ENCODE peak calls at places on chromosomes 2 and 18, in seven cellular contexts. E, U, R, N, D, T and P are unnamed samples.
A peak's percentile ranks its signal among the peaks of the same experiment; 100 is the strongest.

GRCh38 chr2:239087041-239087710 is 239.3 kb downstream of the TWIST2 start:
- DNase-seq in E (no peak), U (no peak), R (no peak), N (peak; percentile 18), D (no peak), T (no peak), P (no peak)

GRCh38 chr18:48983793-48984437 is 33.1 kb upstream of the SMAD7 start:
- DNase-seq in E (peak; percentile 32), U (no peak), R (no peak), N (no peak), D (no peak), T (no peak), P (no peak)

GRCh38 chr2:1956520-1957289 is 212.4 kb upstream of the PXDN start:
- DNase-seq in E (no peak), U (no peak), R (no peak), N (no peak), D (no peak), T (no peak), P (no peak)

GRCh38 chr2:177254433-177255226 is 9.9 kb downstream of the NFE2L2 start:
- DNase-seq in E (peak; percentile 81), U (no peak), R (no peak), N (no peak), D (peak; percentile 50), T (no peak), P (no peak)

GRCh38 chr2:6977095-6977777 is 60.0 kb downstream of the RNF144A start:
- DNase-seq in E (no peak), U (no peak), R (no peak), N (peak; percentile 40), D (no peak), T (no peak), P (no peak)

GRCh38 chr2:239324456-239324855 is 76.4 kb downstream of the HDAC4 start:
- DNase-seq in E (no peak), U (no peak), R (no peak), N (no peak), D (no peak), T (no peak), P (no peak)

GRCh38 chr18:48407358-48407757 is 1.8 kb downstream of the ZBTB7C start:
- DNase-seq in E (no peak), U (no peak), R (no peak), N (no peak), D (no peak), T (no peak), P (no peak)

GRCh38 chr2:56133931-56134629 is 49.7 kb upstream of the CCDC85A start:
- DNase-seq in E (no peak), U (no peak), R (no peak), N (no peak), D (no peak), T (no peak), P (no peak)

GRCh38 chr2:240818543-240819403 is 1.2 kb downstream of the KIF1A start:
- DNase-seq in E (peak; percentile 50), U (no peak), R (no peak), N (no peak), D (peak; percentile 16), T (no peak), P (no peak)

GRCh38 chr2:113370478-113371091 is 66.9 kb upstream of the ZNG1B start:
- DNase-seq in E (peak; percentile 83), U (peak; percentile 70), R (peak; percentile 37), N (peak; percentile 83), D (peak; percentile 58), T (peak; percentile 30), P (peak; percentile 37)

GRCh38 chr2:127105656-127106456 is 1.1 kb downstream of the BIN1 start:
- DNase-seq in E (peak; percentile 21), U (peak; percentile 73), R (no peak), N (peak; percentile 69), D (peak; percentile 48), T (no peak), P (no peak)

GRCh38 chr2:188495990-188496431 is 204.3 kb downstream of the GULP1 start:
- DNase-seq in E (no peak), U (peak; percentile 90), R (peak; percentile 31), N (peak; percentile 57), D (no peak), T (peak; percentile 23), P (no peak)

GRCh38 chr2:225010804-225011203 is 31.5 kb downstream of the DOCK10 start:
- DNase-seq in E (no peak), U (peak; percentile 57), R (no peak), N (peak; percentile 72), D (no peak), T (peak; percentile 12), P (no peak)

GRCh38 chr18:68769423-68769822 is 28.5 kb upstream of the CCDC102B start:
- DNase-seq in E (no peak), U (no peak), R (peak; percentile 39), N (peak; percentile 68), D (no peak), T (peak; percentile 59), P (no peak)

GRCh38 chr2:28227498-28227897 is 165.2 kb upstream of the FOSL2 start:
- DNase-seq in E (no peak), U (no peak), R (no peak), N (no peak), D (no peak), T (no peak), P (no peak)

GRCh38 chr2:8587920-8588830 is 93.7 kb upstream of the ID2 start:
- DNase-seq in E (no peak), U (no peak), R (no peak), N (no peak), D (no peak), T (no peak), P (no peak)

GRCh38 chr2:219634171-219634940 is 6.9 kb downstream of the SLC4A3 start:
- DNase-seq in E (no peak), U (no peak), R (no peak), N (no peak), D (no peak), T (no peak), P (no peak)

GRCh38 chr2:113218283-113219091 is 44.7 kb downstream of the PSD4 start:
- DNase-seq in E (peak; percentile 84), U (peak; percentile 86), R (no peak), N (peak; percentile 63), D (no peak), T (no peak), P (no peak)

GRCh38 chr2:170013802-170014551 is 164.0 kb upstream of the MYO3B start:
- DNase-seq in E (no peak), U (peak; percentile 53), R (no peak), N (no peak), D (no peak), T (no peak), P (no peak)

GRCh38 chr2:211062213-211062612 is 505.8 kb downstream of the CPS1 start:
- DNase-seq in E (no peak), U (no peak), R (no peak), N (no peak), D (no peak), T (no peak), P (no peak)

GRCh38 chr2:233179848-233180368 is 71.6 kb upstream of the ATG16L1 start:
- DNase-seq in E (no peak), U (no peak), R (no peak), N (no peak), D (no peak), T (no peak), P (no peak)

GRCh38 chr2:168210898-168211570 is 36.4 kb downstream of the STK39 start:
- DNase-seq in E (no peak), U (peak; percentile 89), R (peak; percentile 67), N (peak; percentile 88), D (no peak), T (peak; percentile 31), P (no peak)

GRCh38 chr2:200814917-200815316 is 3.2 kb downstream of the BZW1 start:
- DNase-seq in E (no peak), U (peak; percentile 50), R (no peak), N (peak; percentile 61), D (no peak), T (no peak), P (no peak)

GRCh38 chr2:109351164-109351756 is 222.3 kb downstream of the SH3RF3 start:
- DNase-seq in E (no peak), U (peak; percentile 64), R (peak; percentile 29), N (peak; percentile 86), D (no peak), T (peak; percentile 40), P (no peak)

GRCh38 chr2:238726670-238727584 is 121.0 kb upstream of the TWIST2 start:
- DNase-seq in E (no peak), U (no peak), R (no peak), N (no peak), D (no peak), T (no peak), P (no peak)

GRCh38 chr18:79026491-79026890 is 42.7 kb upstream of the ATP9B start:
- DNase-seq in E (no peak), U (no peak), R (no peak), N (no peak), D (no peak), T (no peak), P (no peak)
- TF ChIP-seq CTCF in E (no peak), U (no peak), R (no peak), N (no peak), D (no peak), T (no peak), P (no peak)

DNA sequence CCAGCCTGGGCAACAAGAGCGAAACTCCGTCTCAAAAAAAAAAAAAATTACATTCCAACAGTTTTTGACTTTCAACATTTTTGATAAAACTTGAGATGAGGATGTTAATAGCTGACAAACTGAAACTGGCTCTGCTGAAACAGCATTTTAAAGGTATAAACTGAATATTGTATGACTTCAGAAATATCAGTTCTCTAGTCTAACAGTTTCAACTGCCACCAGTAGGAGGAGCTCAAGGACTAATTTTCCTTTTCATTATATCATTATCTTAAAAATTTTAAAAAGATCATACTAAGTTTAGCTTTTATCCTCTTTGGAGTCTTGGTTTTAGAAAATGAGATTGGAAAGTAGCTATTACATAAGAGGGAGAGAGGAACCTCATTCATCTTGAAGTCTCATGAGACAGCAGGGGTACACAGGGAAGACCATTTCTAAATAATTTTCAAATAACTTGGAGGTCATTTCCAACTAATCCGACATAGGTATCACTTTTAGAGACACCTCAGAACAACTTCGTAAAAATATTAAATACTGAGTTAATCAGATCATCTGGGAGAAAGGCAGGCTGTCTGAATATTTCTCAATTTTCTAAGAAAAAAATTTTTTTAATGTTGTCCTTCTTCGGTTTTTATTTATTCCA is 37.6 kb upstream of the MCM6 start:
- DNase-seq in E (peak; percentile 34), U (peak; percentile 53), R (no peak), N (peak; percentile 63), D (peak; percentile 42), T (peak; percentile 10), P (no peak)
- TF ChIP-seq CTCF in E (peak; percentile 74), U (peak; percentile 76), R (peak; percentile 57), N (peak; percentile 59), D (peak; percentile 93), T (peak; percentile 68), P (peak; percentile 74)

DNA sequence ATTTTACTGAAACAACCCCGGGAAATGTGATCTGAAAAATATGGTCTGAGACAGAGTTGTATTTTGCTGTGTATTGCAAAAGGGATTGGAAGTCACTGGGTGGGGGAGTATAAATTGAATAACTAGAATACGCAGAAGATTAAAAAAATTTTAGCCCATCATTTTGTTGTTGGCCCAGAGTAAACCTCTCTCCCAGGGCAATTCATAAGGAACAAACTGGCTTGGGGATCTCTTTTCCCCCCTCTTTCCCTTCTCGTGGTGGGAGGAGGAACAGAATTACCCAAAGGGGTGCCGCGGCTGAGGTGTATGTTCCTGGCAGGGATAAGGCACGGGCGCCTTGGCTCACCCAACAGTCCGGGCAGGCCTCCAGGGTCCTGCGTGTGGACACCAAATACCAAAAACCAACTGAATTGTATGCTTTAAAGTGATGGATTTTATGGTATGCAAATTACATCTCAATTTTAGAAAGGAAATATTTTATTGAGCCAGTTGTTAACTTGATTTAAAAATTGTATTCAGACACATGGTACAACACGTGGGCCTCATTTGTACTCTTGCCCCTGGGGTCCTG is 121.2 kb upstream of the SPRED2 start:
- DNase-seq in E (no peak), U (no peak), R (no peak), N (no peak), D (no peak), T (no peak), P (no peak)
- TF ChIP-seq CTCF in E (no peak), U (no peak), R (no peak), N (no peak), D (no peak), T (no peak), P (no peak)

GRCh38 chr2:121294881-121295840 is 10.2 kb upstream of the TFCP2L1 start:
- DNase-seq in E (no peak), U (no peak), R (no peak), N (no peak), D (no peak), T (no peak), P (no peak)
- TF ChIP-seq CTCF in E (no peak), U (no peak), R (no peak), N (no peak), D (no peak), T (no peak), P (no peak)